ENCODE peak calls at places on chromosomes 16 and 17, in four cellular contexts. U, I, Z and C are unnamed samples.

GRCh38 chr16:13453938-13454553 is 465.9 kb upstream of the ERCC4 start:
- DNase-seq in U (peak; percentile 31), I (no peak), Z (peak; percentile 46), C (peak; percentile 12)

GRCh38 chr17:73888875-73889274 is 244.6 kb upstream of the SDK2 start:
- DNase-seq in U (no peak), I (no peak), Z (no peak), C (no peak)

GRCh38 chr16:48102083-48103008 is 53.4 kb downstream of the ABCC12 start:
- DNase-seq in U (no peak), I (no peak), Z (no peak), C (no peak)

GRCh38 chr17:47948706-47949196 is 7.4 kb downstream of the PNPO start:
- DNase-seq in U (no peak), I (no peak), Z (no peak), C (no peak)

GRCh38 chr17:4944163-4944553 is 4.1 kb downstream of the RNF167 start:
- DNase-seq in U (no peak), I (no peak), Z (peak; percentile 49), C (no peak)

GRCh38 chr16:51573191-51573590 is 422.1 kb upstream of the SALL1 start:
- DNase-seq in U (no peak), I (no peak), Z (no peak), C (no peak)

GRCh38 chr17:11852911-11853310 is 144.4 kb downstream of the ZNF18 start:
- DNase-seq in U (no peak), I (no peak), Z (no peak), C (no peak)

GRCh38 chr16:21162661-21163151 is 4.2 kb downstream of the LDAF1 start:
- DNase-seq in U (no peak), I (no peak), Z (no peak), C (no peak)

GRCh38 chr16:27701381-27701780 is 151.4 kb downstream of the KATNIP start:
- DNase-seq in U (no peak), I (no peak), Z (no peak), C (no peak)

GRCh38 chr17:61306003-61306402 is 93.6 kb upstream of the TBX2 start:
- DNase-seq in U (no peak), I (no peak), Z (no peak), C (no peak)

GRCh38 chr17:57457188-57457587 is 200.9 kb downstream of the MSI2 start:
- DNase-seq in U (no peak), I (no peak), Z (no peak), C (no peak)

GRCh38 chr17:42562845-42563509 is 1.0 kb downstream of the COASY start:
- DNase-seq in U (no peak), I (no peak), Z (no peak), C (no peak)

GRCh38 chr16:90048347-90048722 is 28.8 kb downstream of the PRDM7 start:
- DNase-seq in U (no peak), I (no peak), Z (peak; percentile 18), C (no peak)

GRCh38 chr17:9817086-9817485 is 4.8 kb downstream of the GSG1L2 start:
- DNase-seq in U (no peak), I (no peak), Z (peak; percentile 87), C (no peak)

GRCh38 chr17:81151039-81151677 is 14.1 kb upstream of the PVALEF start:
- DNase-seq in U (no peak), I (no peak), Z (no peak), C (no peak)

GRCh38 chr17:38735161-38735997 is 5.2 kb downstream of the CISD3 start:
- DNase-seq in U (no peak), I (no peak), Z (peak; percentile 56), C (peak; percentile 41)

GRCh38 chr16:12395266-12395665 is 408.4 kb downstream of the CPPED1 start:
- DNase-seq in U (no peak), I (no peak), Z (no peak), C (no peak)

GRCh38 chr17:40935624-40936023 is 1.8 kb downstream of the KRT23 start:
- DNase-seq in U (no peak), I (no peak), Z (peak; percentile 76), C (no peak)

GRCh38 chr17:39979865-39980401 is 674 bp upstream of the PSMD3 start:
- DNase-seq in U (no peak), I (no peak), Z (no peak), C (no peak)

GRCh38 chr16:583470-583814 is 6.4 kb upstream of the RAB40C start:
- DNase-seq in U (no peak), I (no peak), Z (no peak), C (no peak)

GRCh38 chr17:71247455-71248015 is 873.3 kb upstream of the SOX9 start:
- DNase-seq in U (no peak), I (no peak), Z (no peak), C (no peak)

GRCh38 chr16:68074850-68075249 is 10.3 kb upstream of the NFATC3 start:
- DNase-seq in U (no peak), I (no peak), Z (no peak), C (no peak)

GRCh38 chr17:31052187-31052889 is 42.4 kb upstream of the NF1 start:
- DNase-seq in U (no peak), I (peak; percentile 48), Z (peak; percentile 74), C (no peak)

GRCh38 chr17:58284613-58285421 is 4.1 kb upstream of the MPO start:
- DNase-seq in U (peak; percentile 37), I (no peak), Z (no peak), C (no peak)

GRCh38 chr17:80110927-80111701 is 9.7 kb downstream of the GAA start:
- DNase-seq in U (no peak), I (no peak), Z (peak; percentile 65), C (no peak)

GRCh38 chr17:76240461-76241204 is at the start of gene RNF157:
- DNase-seq in U (no peak), I (no peak), Z (peak; percentile 49), C (peak; percentile 73)
- H3K27ac ChIP-seq in U (no peak within 1 kb of the TSS), I (peak within 1 kb of the TSS; percentile 20), Z (no peak within 1 kb of the TSS), C (peak within 1 kb of the TSS; percentile 59)

GRCh38 chr17:35523296-35523695 is 14.2 kb downstream of the SLFN12L start:
- DNase-seq in U (no peak), I (no peak), Z (no peak), C (no peak)

GRCh38 chr17:35521150-35521549 is 16.3 kb downstream of the SLFN12L start:
- DNase-seq in U (no peak), I (no peak), Z (no peak), C (no peak)

GRCh38 chr17:35519442-35519841 is 18.0 kb downstream of the SLFN12L start:
- DNase-seq in U (no peak), I (no peak), Z (no peak), C (no peak)

GRCh38 chr17:35515027-35515426 is 22.5 kb downstream of the SLFN12L start:
- DNase-seq in U (no peak), I (no peak), Z (no peak), C (no peak)

DNA sequence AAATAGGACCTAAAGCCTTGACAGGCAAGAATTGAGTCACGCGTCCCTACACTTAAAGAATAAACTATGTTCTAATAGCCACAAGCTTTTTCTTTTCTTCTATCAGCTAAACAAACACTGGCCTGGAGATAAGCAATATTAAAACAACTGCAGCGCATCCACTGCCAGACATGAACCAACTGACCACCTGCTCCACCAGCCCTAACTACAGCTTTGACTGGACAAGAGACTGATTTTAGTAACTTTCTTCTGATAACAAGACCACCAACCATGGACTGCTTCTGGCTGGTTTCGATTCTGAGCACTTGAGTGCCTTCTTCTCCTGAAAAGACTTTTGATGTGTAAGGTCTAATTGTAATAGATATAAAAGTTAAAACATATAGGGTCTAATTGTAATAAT is 17.4 kb downstream of the SLFN12L start:
- DNase-seq in U (no peak), I (no peak), Z (no peak), C (no peak)
- H3K27ac ChIP-seq in U (no peak overlapping the region), I (no peak overlapping the region), Z (no peak overlapping the region), C (no peak overlapping the region)

GRCh38 chr16:14529010-14529669 is 100.9 kb downstream of the PARN start:
- DNase-seq in U (peak; percentile 77), I (peak; percentile 16), Z (peak; percentile 92), C (peak; percentile 30)
- H3K27ac ChIP-seq in U (no peak overlapping the region), I (peak overlapping the region; percentile 62), Z (no peak overlapping the region), C (no peak overlapping the region)

DNA sequence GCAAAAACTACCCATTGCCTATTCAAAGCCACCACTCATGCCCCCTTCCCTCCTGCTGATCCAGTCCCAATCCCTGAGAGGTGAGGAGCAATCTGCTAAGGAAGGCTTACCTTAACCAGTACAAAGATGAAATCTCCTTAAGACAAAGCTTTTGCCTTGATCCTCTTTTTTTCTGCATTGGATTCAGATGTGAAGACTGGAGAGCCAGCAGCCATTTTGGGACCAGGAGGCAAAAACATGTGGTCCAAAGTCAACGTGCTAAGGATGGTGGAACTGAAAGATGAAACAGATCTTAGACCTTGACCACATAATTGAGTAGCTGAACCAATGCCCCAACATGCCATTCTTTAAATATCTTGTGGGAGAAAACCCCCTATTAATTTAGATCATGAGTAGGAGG is 171.4 kb downstream of the IRX5 start:
- DNase-seq in U (no peak), I (no peak), Z (no peak), C (no peak)
- H3K27ac ChIP-seq in U (no peak overlapping the region), I (no peak overlapping the region), Z (no peak overlapping the region), C (no peak overlapping the region)

DNA sequence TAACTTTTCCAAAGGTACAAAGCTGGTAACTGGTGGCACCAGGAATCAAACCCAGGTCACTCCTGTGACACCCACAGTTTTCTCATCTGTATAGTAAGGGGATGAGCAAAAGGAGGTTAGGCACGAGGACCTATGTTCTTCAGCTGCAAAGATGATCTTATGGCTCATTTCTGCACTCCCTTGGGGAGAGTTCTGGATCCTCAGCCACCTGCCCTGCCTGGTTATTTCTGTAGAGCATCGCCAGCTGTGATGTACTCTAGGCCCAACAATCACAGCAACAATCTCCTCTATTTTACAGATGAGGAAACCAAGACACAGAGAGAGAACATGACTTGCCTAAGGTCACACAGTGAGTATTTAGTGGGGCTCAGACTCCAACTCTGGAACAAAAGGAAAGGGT is 5.4 kb upstream of the CPNE2 start:
- DNase-seq in U (no peak), I (no peak), Z (no peak), C (no peak)
- H3K27ac ChIP-seq in U (no peak overlapping the region), I (no peak overlapping the region), Z (no peak overlapping the region), C (no peak overlapping the region)

GRCh38 chr16:19700319-19700781 is 17.7 kb downstream of the KNOP1 start:
- DNase-seq in U (no peak), I (no peak), Z (no peak), C (no peak)
- H3K27ac ChIP-seq in U (no peak overlapping the region), I (no peak overlapping the region), Z (no peak overlapping the region), C (peak overlapping the region; percentile 90)